ENCODE peak calls at places on chromosomes 16 and 17, in ten cellular contexts. J is head of caudate nucleus, O is posterior vena cava, P is activated T-helper 1 cell treated with Interleukin-2 at 50 U/mL for 16 hours, A is A549, E is GF-D8, C is tibial nerve, I is T-helper 1 cell, H is iris pigment epithelial cell, W is HT1080. Q is an unnamed sample.

GRCh38 chr17:37570527-37571093 is 38.6 kb downstream of the SYNRG start:
- DNase-seq in O (peak; percentile 80), W (peak; percentile 90), H (peak; percentile 63), E (no peak), P (no peak), A (peak; percentile 87), J (peak; percentile 43), C (no peak), I (no peak), Q (no peak)

GRCh38 chr17:28599311-28600184 is 723 bp upstream of the SPAG5 start:
- DNase-seq in W (peak; percentile 88), E (peak; percentile 3), P (peak; percentile 32), A (peak; percentile 72), I (peak; percentile 40), J (peak; percentile 74), H (peak; percentile 89), C (peak; percentile 23), O (peak; percentile 91), Q (peak; percentile 78)

GRCh38 chr17:16870253-16871245 is 101.4 kb downstream of the TNFRSF13B start:
- DNase-seq in I (no peak), O (no peak), C (no peak), P (no peak), E (no peak), H (no peak), W (no peak), J (peak; percentile 22), A (no peak), Q (peak; percentile 70)

GRCh38 chr16:11108466-11108805 is 147.6 kb downstream of the SOCS1 start:
- DNase-seq in I (no peak), O (peak; percentile 60), P (no peak), E (no peak), W (no peak), A (no peak), C (no peak), H (no peak), J (no peak), Q (no peak)

GRCh38 chr17:7363311-7363710 is 8.4 kb downstream of the TMEM95 start:
- DNase-seq in J (no peak), P (no peak), W (peak; percentile 51), H (no peak), C (no peak), E (no peak), O (no peak), A (no peak), I (no peak), Q (no peak)

GRCh38 chr17:77423589-77424451 is 283.1 kb downstream of the SEC14L1 start:
- DNase-seq in P (no peak), A (no peak), H (peak; percentile 89), J (peak; percentile 66), W (peak; percentile 65), O (peak; percentile 97), E (no peak), I (no peak), C (peak; percentile 83), Q (no peak)

GRCh38 chr16:27222499-27223225 is 19.3 kb downstream of the KDM8 start:
- DNase-seq in O (no peak), C (no peak), E (no peak), A (no peak), J (no peak), I (no peak), W (no peak), H (peak; percentile 19), P (no peak), Q (no peak)

GRCh38 chr17:83198366-83199341 is 119.2 kb downstream of the METRNL start:
- DNase-seq in I (peak; percentile 13), E (no peak), C (peak; percentile 12), O (peak; percentile 74), A (no peak), P (no peak), W (no peak), J (no peak), H (no peak), Q (peak; percentile 82)

GRCh38 chr16:82992826-82993225 is 366.1 kb downstream of the CDH13 start:
- DNase-seq in C (no peak), J (no peak), E (no peak), W (no peak), P (no peak), I (no peak), H (no peak), A (no peak), O (no peak), Q (no peak)

GRCh38 chr17:75970011-75970523 is 8.9 kb downstream of the ACOX1 start:
- DNase-seq in W (peak; percentile 27), C (no peak), A (no peak), O (no peak), P (no peak), E (peak; percentile 43), H (peak; percentile 26), J (no peak), I (no peak), Q (no peak)

GRCh38 chr16:81527477-81528178 is 83.0 kb downstream of the CMIP start:
- DNase-seq in H (no peak), J (no peak), C (no peak), A (no peak), I (no peak), P (no peak), W (no peak), E (no peak), O (peak; percentile 7), Q (no peak)

Q was measured in spleen.